ENCODE peak calls at places on chromosome 15, in five cellular contexts. K is HFF-Myc, C is H9, F is IMR-90, E is astrocyte of the cerebellum. L is an unnamed sample.

GRCh38 chr15:71748327-71748726 is 62.0 kb upstream of the NR2E3 start:
- DNase-seq in F (peak), E (peak), C (no peak), K (no peak), L (no peak)

GRCh38 chr15:68154923-68155559 is 50.1 kb downstream of the CALML4 start:
- DNase-seq in F (peak), K (peak), C (no peak), E (peak), L (no peak)

GRCh38 chr15:80844011-80844732 is 65.0 kb downstream of the CEMIP start:
- DNase-seq in E (no peak), K (no peak), C (no peak), F (peak), L (no peak)

GRCh38 chr15:25674948-25675347 is 188.2 kb downstream of the ATP10A start:
- DNase-seq in F (no peak), E (no peak), C (no peak), K (no peak), L (peak)

GRCh38 chr15:72155021-72155621 is 36.9 kb downstream of the SENP8 start:
- DNase-seq in C (no peak), K (peak), F (peak), E (no peak), L (no peak)

GRCh38 chr15:31340591-31340990 is 14.0 kb downstream of the KLF13 start:
- DNase-seq in E (no peak), K (no peak), C (no peak), F (no peak), L (no peak)

GRCh38 chr15:50333229-50333628 is 21.8 kb downstream of the GABPB1 start:
- DNase-seq in C (no peak), F (no peak), E (no peak), K (no peak), L (no peak)

GRCh38 chr15:65264877-65265430 is 21.7 kb downstream of the PARP16 start:
- DNase-seq in E (no peak), C (no peak), F (peak), K (no peak), L (no peak)

GRCh38 chr15:73150831-73151230 is 98.6 kb downstream of the NEO1 start:
- DNase-seq in F (no peak), K (no peak), E (no peak), C (no peak), L (no peak)

GRCh38 chr15:37794947-37795346 is 139.5 kb upstream of the TMCO5A start:
- DNase-seq in F (no peak), K (no peak), E (no peak), C (no peak), L (no peak)

GRCh38 chr15:95127356-95127755 is 896.0 kb downstream of the MCTP2 start:
- DNase-seq in C (no peak), K (no peak), E (no peak), F (peak), L (no peak)

GRCh38 chr15:66802087-66803001 is 100.3 kb downstream of the SMAD6 start:
- DNase-seq in C (no peak), E (peak), K (peak), F (peak), L (no peak)

GRCh38 chr15:87207945-87208580 is 1048.5 kb downstream of the NTRK3 start:
- DNase-seq in K (peak), E (peak), C (no peak), F (peak), L (no peak)

GRCh38 chr15:22962611-22963010 is 17.6 kb downstream of the CYFIP1 start:
- DNase-seq in C (no peak), E (no peak), F (no peak), K (no peak), L (no peak)

GRCh38 chr15:79058260-79058850 is 32.2 kb downstream of the RASGRF1 start:
- DNase-seq in C (no peak), K (no peak), E (no peak), F (no peak), L (no peak)

GRCh38 chr15:41876007-41876406 is 17.8 kb downstream of the SPTBN5 start:
- DNase-seq in E (no peak), C (no peak), K (no peak), F (no peak), L (no peak)

GRCh38 chr15:98421419-98422085 is 226.8 kb upstream of the IGF1R start:
- DNase-seq in F (peak), K (no peak), E (no peak), C (peak), L (no peak)

DNA sequence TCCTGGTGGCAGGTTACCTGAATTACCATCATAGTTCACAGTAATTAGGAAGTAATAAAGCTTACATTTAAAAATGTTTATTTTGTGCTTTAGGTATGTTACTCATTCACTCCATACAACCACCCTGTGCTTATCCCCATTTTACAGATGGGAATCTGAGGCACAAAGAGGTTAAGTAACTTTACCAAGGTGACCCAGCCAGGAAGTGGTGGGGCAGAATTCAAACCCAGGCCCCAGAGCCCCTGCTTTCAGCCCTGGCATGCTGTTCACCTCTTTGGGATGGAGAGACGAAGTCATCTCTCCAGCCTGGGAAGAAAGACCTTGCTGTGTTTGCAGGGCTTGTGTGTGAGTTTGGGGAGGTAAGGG is 285.6 kb upstream of the TPM1 start:
- DNase-seq in C (no peak), K (no peak), F (no peak), E (no peak), L (no peak)
- TF ChIP-seq CTCF in C (no peak), K (no peak), F (no peak), E (no peak), L (no peak)

GRCh38 chr15:75369897-75370581 is 1.6 kb upstream of the MAN2C1 start:
- DNase-seq in K (no peak), F (no peak), C (no peak), E (no peak), L (no peak)

GRCh38 chr15:75366163-75366562 is 2.2 kb downstream of the MAN2C1 start:
- DNase-seq in K (no peak), C (no peak), E (no peak), F (no peak), L (no peak)

GRCh38 chr15:75368689-75369239 is 357 bp upstream of the MAN2C1 start:
- DNase-seq in C (no peak), K (no peak), E (no peak), F (peak), L (no peak)

GRCh38 chr15:75367406-75367912 is 948 bp downstream of the MAN2C1 start:
- DNase-seq in E (no peak), C (no peak), F (no peak), K (no peak), L (no peak)

GRCh38 chr15:75367913-75368688 is at the start of gene MAN2C1:
- DNase-seq in F (peak), E (peak), K (peak), C (peak), L (peak)
- TF ChIP-seq CTCF in F (peak), E (peak), K (peak), C (peak), L (peak)

DNA sequence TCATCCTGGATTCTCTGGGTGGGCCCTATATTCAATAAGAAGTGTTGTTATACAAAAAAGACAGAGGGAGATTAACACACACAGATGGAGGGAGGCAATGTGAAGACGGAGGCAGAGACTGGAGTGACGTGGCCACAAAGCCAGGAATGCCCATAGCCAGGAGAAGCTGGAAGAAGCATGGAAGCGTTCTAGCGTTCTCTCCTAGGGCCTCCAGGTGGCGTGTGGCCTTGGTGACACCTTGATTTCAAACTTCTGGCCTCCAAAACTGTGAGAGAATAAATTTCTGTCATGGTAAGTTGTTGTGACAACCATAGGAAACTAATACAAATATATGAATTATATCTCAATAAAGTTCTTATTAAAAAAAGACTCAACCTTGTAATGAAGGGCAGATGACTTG is 21.3 kb downstream of the THBS1 start:
- DNase-seq in F (no peak), E (no peak), K (no peak), C (peak), L (no peak)
- TF ChIP-seq CTCF in F (peak), E (no peak), K (peak), C (peak), L (peak)

GRCh38 chr15:60374628-60375081 is 23.1 kb downstream of the ANXA2 start:
- DNase-seq in E (peak), K (peak), F (peak), C (peak), L (no peak)
- TF ChIP-seq CTCF in E (no peak), K (no peak), F (no peak), C (no peak), L (peak)

GRCh38 chr15:43127752-43128151 is 5.6 kb upstream of the TMEM62 start:
- DNase-seq in E (no peak), C (no peak), F (no peak), K (no peak), L (no peak)

GRCh38 chr15:43134157-43134637 is 811 bp downstream of the TMEM62 start:
- DNase-seq in C (peak), E (no peak), F (no peak), K (no peak), L (no peak)

GRCh38 chr15:43133429-43134156 is at the start of gene TMEM62:
- DNase-seq in F (peak), K (peak), E (no peak), C (peak), L (no peak)

GRCh38 chr15:43135351-43135750 is 2.0 kb downstream of the TMEM62 start:
- DNase-seq in K (no peak), C (no peak), E (no peak), F (no peak), L (no peak)

GRCh38 chr15:43132830-43133428 is 457 bp upstream of the TMEM62 start:
- DNase-seq in F (no peak), C (no peak), K (no peak), E (no peak), L (no peak)
- TF ChIP-seq CTCF in F (no peak), C (no peak), K (no peak), E (no peak), L (no peak)

GRCh38 chr15:76311071-76311956 is at the start of gene ETFA:
- DNase-seq in E (peak), C (peak), F (peak), K (peak), L (peak)
- TF ChIP-seq CTCF in E (no peak), C (no peak), F (no peak), K (no peak), L (no peak)

DNA sequence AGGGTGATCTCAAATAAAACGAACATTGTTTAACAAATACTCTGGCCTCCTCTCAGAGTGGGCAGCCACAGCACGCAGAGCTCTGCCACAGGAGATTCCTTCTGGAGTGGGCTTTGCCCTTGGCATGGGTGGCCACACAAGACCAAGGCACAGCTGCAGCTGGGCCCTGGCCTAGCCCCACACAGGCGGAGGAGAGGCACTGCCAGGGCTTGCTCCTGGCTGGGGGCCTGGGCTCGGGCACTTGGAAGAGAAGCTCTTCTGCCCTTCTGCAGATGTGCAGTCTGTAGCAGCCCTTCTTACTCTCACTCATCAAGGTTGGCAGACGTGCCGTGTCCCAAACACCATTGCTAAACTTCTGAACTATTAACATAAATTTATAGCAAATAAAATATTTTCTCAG is 67.2 kb downstream of the CRTC3 start:
- DNase-seq in F (no peak), E (no peak), C (no peak), K (no peak), L (no peak)
- TF ChIP-seq CTCF in F (no peak), E (no peak), C (no peak), K (no peak), L (no peak)

GRCh38 chr15:101251830-101252820 is at the start of gene CHSY1:
- DNase-seq in K (peak), F (peak), C (peak), E (peak), L (peak)
- TF ChIP-seq CTCF in K (no peak), F (peak), C (no peak), E (no peak), L (peak)

DNA sequence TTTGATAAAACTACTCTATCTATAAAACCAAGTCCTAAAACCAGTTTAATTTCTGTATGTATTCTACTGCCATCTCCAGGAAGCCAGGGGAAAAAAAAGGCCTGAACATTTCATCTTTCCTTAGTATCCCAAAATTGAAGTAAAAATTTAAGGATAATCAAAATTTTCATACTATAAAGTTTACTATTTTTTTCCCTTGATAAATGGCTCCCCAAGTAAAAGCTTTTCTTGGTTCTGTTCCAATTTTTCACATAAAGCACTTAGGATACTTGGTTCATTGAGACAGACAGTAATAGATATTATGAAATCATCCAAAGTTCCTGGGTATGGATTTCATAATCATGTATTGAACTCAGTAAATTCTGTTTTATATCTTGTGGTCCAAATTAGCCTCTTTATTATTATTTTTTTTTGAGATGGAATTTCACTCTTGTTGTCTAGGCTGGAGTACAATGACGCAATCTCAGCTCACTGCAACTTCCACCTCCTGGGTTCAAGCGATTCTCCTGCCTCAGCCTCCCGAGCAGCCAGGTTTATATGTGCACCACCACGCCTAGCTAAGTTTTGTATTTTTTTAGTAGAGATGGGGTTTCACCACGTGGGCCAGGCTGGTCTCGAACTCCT is 34.5 kb downstream of the ICE2 start:
- DNase-seq in E (no peak), C (no peak), K (no peak), F (peak), L (no peak)
- TF ChIP-seq CTCF in E (peak), C (peak), K (peak), F (peak), L (peak)